ENCODE peak calls at places on chromosomes 12 and 14, in four cellular contexts. One of them, this sample, is unnamed.

GRCh38 chr12:90922068-90922743 is 32.8 kb downstream of the CCER1 start:
- DNase-seq in Peyer's patch: no peak
- DNase-seq in right lobe of liver: no peak
- DNase-seq in body of pancreas: no peak
- DNase-seq in this sample: no peak

GRCh38 chr12:99232324-99232723 is 415.2 kb upstream of the GARIN6 start:
- DNase-seq in right lobe of liver: no peak
- DNase-seq in body of pancreas: no peak
- DNase-seq in Peyer's patch: no peak
- DNase-seq in this sample: no peak

GRCh38 chr12:129276408-129277042 is 423.2 kb downstream of the GLT1D1 start:
- DNase-seq in body of pancreas: no peak
- DNase-seq in Peyer's patch: no peak
- DNase-seq in right lobe of liver: no peak
- DNase-seq in this sample: no peak

GRCh38 chr12:30357712-30358111 is 338.0 kb downstream of the IPO8 start:
- DNase-seq in right lobe of liver: no peak
- DNase-seq in body of pancreas: no peak
- DNase-seq in Peyer's patch: no peak
- DNase-seq in this sample: no peak

GRCh38 chr12:9065607-9065856 is 50.2 kb downstream of the A2M start:
- DNase-seq in body of pancreas: no peak
- DNase-seq in right lobe of liver: no peak
- DNase-seq in Peyer's patch: no peak
- DNase-seq in this sample: no peak

GRCh38 chr12:59345406-59345805 is 250.4 kb upstream of the SLC16A7 start:
- DNase-seq in body of pancreas: no peak
- DNase-seq in right lobe of liver: no peak
- DNase-seq in Peyer's patch: no peak
- DNase-seq in this sample: no peak

GRCh38 chr12:53233671-53234091 is 1.7 kb upstream of the RARG start:
- DNase-seq in body of pancreas: no peak
- DNase-seq in Peyer's patch: no peak
- DNase-seq in right lobe of liver: no peak
- DNase-seq in this sample: no peak

GRCh38 chr12:127822743-127823433 is 444.1 kb upstream of the TMEM132C start:
- DNase-seq in body of pancreas: no peak
- DNase-seq in Peyer's patch: no peak
- DNase-seq in right lobe of liver: no peak
- DNase-seq in this sample: no peak

GRCh38 chr14:62015945-62016344 is 253.7 kb downstream of the SNAPC1 start:
- DNase-seq in right lobe of liver: no peak
- DNase-seq in body of pancreas: no peak
- DNase-seq in Peyer's patch: no peak
- DNase-seq in this sample: no peak

GRCh38 chr12:5172886-5173285 is 129.2 kb downstream of the KCNA5 start:
- DNase-seq in right lobe of liver: no peak
- DNase-seq in Peyer's patch: no peak
- DNase-seq in body of pancreas: no peak
- DNase-seq in this sample: no peak

GRCh38 chr12:48972213-48973021 is 882 bp upstream of the WNT10B start:
- DNase-seq in right lobe of liver: no peak
- DNase-seq in Peyer's patch: no peak
- DNase-seq in body of pancreas: no peak
- DNase-seq in this sample: no peak

GRCh38 chr14:23605931-23606585 is 27.5 kb upstream of the JPH4 start:
- DNase-seq in Peyer's patch: no peak
- DNase-seq in right lobe of liver: no peak
- DNase-seq in body of pancreas: no peak
- DNase-seq in this sample: no peak

GRCh38 chr12:25495336-25496097 is 57.6 kb downstream of the LMNTD1 start:
- DNase-seq in right lobe of liver: no peak
- DNase-seq in Peyer's patch: no peak
- DNase-seq in body of pancreas: no peak
- DNase-seq in this sample: no peak

GRCh38 chr14:38989917-38990546 is 113.0 kb downstream of the SEC23A start:
- DNase-seq in Peyer's patch: no peak
- DNase-seq in body of pancreas: no peak
- DNase-seq in right lobe of liver: no peak
- DNase-seq in this sample: no peak

GRCh38 chr14:22536853-22537338 is 52.1 kb downstream of the DAD1 start:
- DNase-seq in Peyer's patch: peak; percentile 84
- DNase-seq in right lobe of liver: peak; percentile 27
- DNase-seq in body of pancreas: no peak
- DNase-seq in this sample: peak; percentile 48

GRCh38 chr14:28116716-28117115 is 649.9 kb upstream of the FOXG1 start:
- DNase-seq in Peyer's patch: no peak
- DNase-seq in right lobe of liver: no peak
- DNase-seq in body of pancreas: no peak
- DNase-seq in this sample: no peak

GRCh38 chr14:96494331-96494730 is 7.9 kb upstream of the PAPOLA start:
- DNase-seq in right lobe of liver: no peak
- DNase-seq in Peyer's patch: no peak
- DNase-seq in body of pancreas: no peak
- DNase-seq in this sample: no peak
- H3K4me1 ChIP-seq in right lobe of liver: no peaks in the 10 kb centered on the region
- H3K4me1 ChIP-seq in Peyer's patch: no peaks in the 10 kb centered on the region
- H3K4me1 ChIP-seq in body of pancreas: no peaks in the 10 kb centered on the region
- H3K4me1 ChIP-seq in this sample: no peaks in the 10 kb centered on the region

GRCh38 chr12:56469007-56469930 is 891 bp downstream of the SPRYD4 start:
- DNase-seq in right lobe of liver: peak; percentile 64
- DNase-seq in Peyer's patch: peak; percentile 53
- DNase-seq in body of pancreas: peak; percentile 44
- DNase-seq in this sample: peak; percentile 44

GRCh38 chr12:56474389-56474788 is 6.0 kb downstream of the SPRYD4 start:
- DNase-seq in right lobe of liver: no peak
- DNase-seq in body of pancreas: no peak
- DNase-seq in Peyer's patch: no peak
- DNase-seq in this sample: no peak

GRCh38 chr12:56462565-56462964 is 5.8 kb upstream of the SPRYD4 start:
- DNase-seq in Peyer's patch: no peak
- DNase-seq in body of pancreas: no peak
- DNase-seq in right lobe of liver: no peak
- DNase-seq in this sample: no peak

DNA sequence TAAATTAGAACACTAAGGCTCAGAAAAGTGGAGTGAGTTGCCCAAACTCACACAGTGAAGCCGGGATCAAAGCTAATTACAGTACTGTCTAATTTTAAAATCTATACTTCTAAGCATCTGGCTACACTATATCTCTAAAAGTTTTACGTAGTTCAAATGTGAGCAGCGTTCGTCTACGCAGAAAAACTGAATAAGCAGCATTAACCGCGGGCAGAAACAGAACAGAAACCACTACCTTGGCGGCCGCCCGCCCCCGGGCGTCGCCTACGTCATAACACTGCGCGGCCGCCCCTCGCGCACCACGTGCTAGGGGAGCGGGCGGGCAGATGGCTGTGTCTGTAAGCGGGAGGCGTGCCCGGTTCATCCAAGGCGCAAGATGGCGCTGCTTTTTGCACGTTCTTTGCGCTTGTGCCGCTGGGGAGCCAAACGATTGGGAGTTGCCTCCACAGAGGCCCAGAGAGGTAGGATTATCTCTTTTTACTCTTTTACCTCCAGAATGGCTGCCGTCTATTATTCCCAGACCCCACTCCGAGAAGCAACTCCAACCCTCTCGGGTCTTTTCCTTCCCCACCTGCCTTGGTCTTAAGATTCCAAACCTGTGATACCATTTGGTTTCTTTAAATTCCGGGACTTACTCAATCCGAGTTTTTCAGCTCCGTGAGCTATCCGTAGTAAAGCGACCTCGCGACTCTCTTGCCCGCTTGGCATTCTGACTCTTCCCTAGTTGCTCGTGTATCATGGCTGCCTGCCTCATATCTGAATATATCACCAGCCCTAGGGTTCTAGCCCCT is at the start of gene SPRYD4:
- DNase-seq in right lobe of liver: peak; percentile 94
- DNase-seq in body of pancreas: peak; percentile 94
- DNase-seq in Peyer's patch: peak; percentile 97
- DNase-seq in this sample: peak; percentile 94
- TF ChIP-seq POLR2A in right lobe of liver: peak; percentile 90
- TF ChIP-seq POLR2A in body of pancreas: peak; percentile 81
- TF ChIP-seq POLR2A in Peyer's patch: peak; percentile 78
- TF ChIP-seq POLR2A in this sample: peak; percentile 86

DNA sequence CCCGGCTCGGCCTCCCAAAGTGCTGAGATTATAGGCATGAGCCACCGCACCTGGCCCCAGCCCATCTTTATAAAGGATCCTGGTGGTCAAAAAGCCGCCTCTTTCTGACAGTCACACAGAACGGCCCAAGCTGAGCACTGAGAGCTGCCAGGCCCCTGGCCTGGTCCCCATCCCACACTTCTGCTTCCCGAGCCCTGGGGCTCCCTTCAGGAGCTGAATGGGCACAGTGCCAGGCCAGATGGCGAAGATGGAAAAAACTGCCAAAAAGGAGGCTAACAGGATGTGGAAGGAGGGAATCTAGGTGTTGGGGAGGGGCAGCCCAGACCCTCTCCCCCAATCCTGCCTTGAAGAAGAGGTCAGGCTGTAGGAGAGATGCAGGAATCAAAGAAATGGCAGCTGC is 5.1 kb downstream of the LPAR5 start:
- DNase-seq in right lobe of liver: no peak
- DNase-seq in body of pancreas: no peak
- DNase-seq in Peyer's patch: no peak
- DNase-seq in this sample: no peak
- H3K27ac ChIP-seq in right lobe of liver: no peak overlapping the region
- H3K27ac ChIP-seq in body of pancreas: no peak overlapping the region
- H3K27ac ChIP-seq in Peyer's patch: peak overlapping the region; percentile 86
- H3K27ac ChIP-seq in this sample: peak overlapping the region; percentile 78

GRCh38 chr14:55098561-55098898 is 30.5 kb upstream of the LGALS3 start:
- DNase-seq in Peyer's patch: no peak
- DNase-seq in body of pancreas: no peak
- DNase-seq in right lobe of liver: no peak
- DNase-seq in this sample: no peak

GRCh38 chr14:55101698-55102097 is 27.4 kb upstream of the LGALS3 start:
- DNase-seq in right lobe of liver: no peak
- DNase-seq in Peyer's patch: peak; percentile 18
- DNase-seq in body of pancreas: no peak
- DNase-seq in this sample: no peak

GRCh38 chr14:55097894-55098560 is 31.0 kb upstream of the LGALS3 start:
- DNase-seq in body of pancreas: no peak
- DNase-seq in right lobe of liver: peak; percentile 32
- DNase-seq in Peyer's patch: peak; percentile 82
- DNase-seq in this sample: peak; percentile 71

GRCh38 chr14:55102141-55102547 is 26.9 kb upstream of the LGALS3 start:
- DNase-seq in body of pancreas: peak; percentile 78
- DNase-seq in Peyer's patch: peak; percentile 83
- DNase-seq in right lobe of liver: peak; percentile 79
- DNase-seq in this sample: peak; percentile 77

DNA sequence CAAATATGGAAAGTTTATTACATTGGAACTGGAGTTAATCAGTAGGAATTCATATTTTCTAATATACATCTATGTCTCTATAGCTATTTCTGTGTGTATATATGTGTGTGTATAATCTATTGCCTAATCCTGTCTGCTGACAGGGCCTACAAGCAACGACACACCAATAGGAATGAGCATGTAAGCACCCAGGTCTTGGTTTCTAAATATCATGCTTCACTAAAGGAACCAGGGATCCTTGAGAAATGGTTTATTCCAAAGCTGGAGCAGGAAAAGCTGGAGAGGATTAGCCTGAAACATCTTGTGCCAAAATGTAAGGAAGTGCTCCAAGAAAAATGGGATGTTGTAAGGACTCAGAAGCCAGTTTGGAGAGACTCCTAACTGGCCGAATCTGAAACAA is 29.3 kb upstream of the LGALS3 start:
- DNase-seq in Peyer's patch: peak; percentile 8
- DNase-seq in right lobe of liver: no peak
- DNase-seq in body of pancreas: no peak
- DNase-seq in this sample: no peak
- H3K4me1 ChIP-seq in Peyer's patch: peaks cover 17% of the 10 kb centered on the region
- H3K4me1 ChIP-seq in right lobe of liver: peaks cover 6% of the 10 kb centered on the region
- H3K4me1 ChIP-seq in body of pancreas: peaks cover 49% of the 10 kb centered on the region
- H3K4me1 ChIP-seq in this sample: peaks cover 41% of the 10 kb centered on the region

GRCh38 chr14:60984225-60984624 is 3.2 kb downstream of the SLC38A6 start:
- DNase-seq in right lobe of liver: no peak
- DNase-seq in Peyer's patch: no peak
- DNase-seq in body of pancreas: no peak
- DNase-seq in this sample: no peak

GRCh38 chr14:60981626-60982455 is 796 bp downstream of the SLC38A6 start:
- DNase-seq in Peyer's patch: no peak
- DNase-seq in body of pancreas: no peak
- DNase-seq in right lobe of liver: no peak
- DNase-seq in this sample: no peak

GRCh38 chr14:60977848-60978247 is 3.0 kb downstream of the TRMT5 start:
- DNase-seq in Peyer's patch: no peak
- DNase-seq in right lobe of liver: no peak
- DNase-seq in body of pancreas: no peak
- DNase-seq in this sample: no peak

GRCh38 chr14:60986500-60986899 is 5.5 kb downstream of the SLC38A6 start:
- DNase-seq in right lobe of liver: no peak
- DNase-seq in Peyer's patch: no peak
- DNase-seq in body of pancreas: no peak
- DNase-seq in this sample: no peak

DNA sequence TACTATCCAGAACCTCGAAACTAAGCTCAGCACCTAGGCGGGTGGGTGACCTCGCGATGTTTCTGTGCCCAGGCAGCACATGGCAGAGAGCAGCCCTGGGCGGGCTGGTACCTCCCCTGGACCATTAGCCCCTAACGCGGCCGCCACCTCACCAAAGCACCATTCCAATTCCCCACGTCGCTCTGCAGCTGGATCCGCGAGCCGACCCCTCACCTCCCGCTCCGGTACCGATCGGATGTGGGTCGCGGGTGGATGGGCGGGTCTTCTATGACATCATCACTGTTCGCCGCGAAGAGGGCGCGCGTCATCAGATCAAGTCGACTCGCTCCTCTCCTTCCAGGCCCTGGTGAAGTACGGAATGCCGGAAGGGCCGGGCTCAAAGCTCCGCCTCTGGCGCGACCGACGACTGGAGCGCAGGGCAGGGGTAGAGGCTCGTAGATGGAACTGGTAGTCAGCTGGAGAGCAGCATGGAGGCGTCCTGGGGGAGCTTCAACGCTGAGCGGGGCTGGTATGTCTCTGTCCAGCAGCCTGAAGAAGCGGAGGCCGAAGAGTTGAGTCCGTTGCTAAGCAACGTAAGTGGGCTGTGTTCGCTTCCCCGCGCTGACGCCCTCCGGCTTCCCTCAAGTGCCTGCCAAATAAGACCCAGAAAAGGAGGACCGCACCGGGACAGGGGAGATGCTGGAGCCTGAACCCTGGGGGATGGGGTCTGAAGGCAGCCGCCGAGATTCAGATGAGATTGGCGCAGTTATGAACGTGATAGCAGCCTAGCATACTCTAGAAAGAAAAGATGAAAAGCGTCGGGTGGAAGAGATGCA is at the start of the genes SLC38A6 and TRMT5:
- DNase-seq in right lobe of liver: peak; percentile 93
- DNase-seq in body of pancreas: peak; percentile 92
- DNase-seq in Peyer's patch: peak; percentile 96
- DNase-seq in this sample: peak; percentile 95
- TF ChIP-seq POLR2A in right lobe of liver: peak; percentile 63
- TF ChIP-seq POLR2A in body of pancreas: no peak
- TF ChIP-seq POLR2A in Peyer's patch: peak; percentile 55
- TF ChIP-seq POLR2A in this sample: peak; percentile 61

This sample was measured in transverse colon.